ENCODE peak calls at places on chromosomes 3 and 15, in nine cellular contexts. R is NCI-H1694, Y is IMR-90, F is amniotic stem cell, S is hepatocyte, N is keratinocyte, I is GM12892, B is NCI-H1105, X is EH. D is an unnamed sample.
A peak's percentile ranks its signal among the peaks of the same experiment; 100 is the strongest.

GRCh38 chr3:58323795-58324674 is 8.7 kb upstream of the PXK start:
- DNase-seq in I (no peak), N (no peak), Y (peak; percentile 10), X (no peak), B (no peak), R (no peak), S (no peak), F (no peak), D (no peak)

GRCh38 chr3:136291302-136291701 is 41.2 kb downstream of the PCCB start:
- DNase-seq in N (no peak), B (no peak), Y (no peak), X (no peak), F (no peak), I (no peak), S (no peak), R (no peak), D (no peak)

GRCh38 chr3:136018876-136019275 is 53.3 kb downstream of the PPP2R3A start:
- DNase-seq in X (peak; percentile 69), R (no peak), I (no peak), F (no peak), S (no peak), N (no peak), B (no peak), Y (peak; percentile 54), D (no peak)

GRCh38 chr15:81288616-81289015 is 35.3 kb downstream of the STARD5 start:
- DNase-seq in S (no peak), I (no peak), N (no peak), X (no peak), B (no peak), Y (no peak), R (no peak), F (no peak), D (no peak)

GRCh38 chr3:105876745-105877624 is 8.2 kb upstream of the CBLB start:
- DNase-seq in N (no peak), R (no peak), S (no peak), Y (no peak), X (no peak), I (no peak), F (no peak), B (no peak), D (no peak)

GRCh38 chr3:27888562-27888961 is 166.4 kb upstream of the EOMES start:
- DNase-seq in Y (peak; percentile 0), F (no peak), N (no peak), X (peak; percentile 6), I (no peak), S (no peak), R (no peak), B (no peak), D (no peak)

GRCh38 chr3:57086201-57086600 is 25.7 kb downstream of the SPATA12 start:
- DNase-seq in X (no peak), F (no peak), N (no peak), R (no peak), I (no peak), B (no peak), S (no peak), Y (no peak), D (no peak)

GRCh38 chr15:101267320-101268104 is 9.8 kb downstream of the SELENOS start:
- DNase-seq in R (no peak), B (no peak), N (no peak), Y (peak; percentile 91), S (no peak), F (no peak), I (no peak), X (peak; percentile 92), D (no peak)

GRCh38 chr3:155651489-155652223 is 93.2 kb downstream of the PLCH1 start:
- DNase-seq in B (no peak), S (no peak), N (no peak), I (no peak), Y (no peak), F (no peak), X (no peak), R (no peak), D (no peak)

GRCh38 chr3:176574736-176575135 is 622.5 kb downstream of the TBL1XR1 start:
- DNase-seq in F (no peak), R (no peak), I (no peak), Y (no peak), X (peak; percentile 39), N (no peak), S (no peak), B (no peak), D (no peak)

GRCh38 chr3:150352931-150353330 is 55.2 kb upstream of the TSC22D2 start:
- DNase-seq in S (no peak), X (no peak), B (no peak), I (no peak), R (no peak), N (no peak), F (no peak), Y (no peak), D (no peak)

GRCh38 chr3:155185623-155186022 is 105.5 kb downstream of the MME start:
- DNase-seq in S (no peak), X (peak; percentile 75), Y (peak; percentile 75), I (no peak), R (no peak), N (no peak), B (no peak), F (peak; percentile 6), D (no peak)

GRCh38 chr3:15206662-15207576 is 873 bp downstream of the CAPN7 start:
- DNase-seq in N (no peak), R (no peak), F (no peak), S (peak; percentile 59), Y (peak; percentile 43), B (no peak), I (peak; percentile 26), X (peak; percentile 56), D (peak; percentile 3)

GRCh38 chr3:18891641-18892040 is 256.7 kb upstream of the KCNH8 start:
- DNase-seq in X (no peak), I (no peak), Y (no peak), B (no peak), F (no peak), N (no peak), S (no peak), R (no peak), D (no peak)

GRCh38 chr3:4780545-4780957 is 198.7 kb upstream of the BHLHE40 start:
- DNase-seq in I (no peak), Y (no peak), S (no peak), R (no peak), N (no peak), X (no peak), F (no peak), B (no peak), D (no peak)

GRCh38 chr3:4930501-4930900 is 48.7 kb upstream of the BHLHE40 start:
- DNase-seq in R (no peak), N (no peak), F (no peak), Y (no peak), B (no peak), X (no peak), S (no peak), I (no peak), D (no peak)

GRCh38 chr15:66476535-66476934 is 21.0 kb downstream of the SNAPC5 start:
- DNase-seq in B (no peak), F (no peak), N (no peak), I (no peak), X (no peak), Y (no peak), R (no peak), S (no peak), D (no peak)

GRCh38 chr15:70956596-70956995 is 64.0 kb downstream of the LRRC49 start:
- DNase-seq in X (peak; percentile 60), Y (no peak), S (no peak), R (no peak), B (no peak), I (no peak), N (no peak), F (no peak), D (no peak)

GRCh38 chr3:37765591-37766219 is 96.0 kb upstream of the CTDSPL start:
- DNase-seq in R (no peak), N (no peak), S (peak; percentile 38), F (no peak), X (peak; percentile 16), Y (no peak), I (no peak), B (no peak), D (no peak)

GRCh38 chr3:190013943-190014924 is 106.5 kb downstream of the P3H2 start:
- DNase-seq in Y (no peak), I (no peak), N (no peak), S (no peak), F (no peak), B (no peak), X (peak; percentile 32), R (no peak), D (no peak)

GRCh38 chr3:196159952-196160804 is 51.0 kb downstream of the ZDHHC19 start:
- DNase-seq in S (peak; percentile 48), R (no peak), F (peak; percentile 25), Y (peak; percentile 93), I (peak; percentile 69), N (no peak), X (peak; percentile 72), B (no peak), D (no peak)

GRCh38 chr15:80636675-80637074 is 58.4 kb upstream of the ABHD17C start:
- DNase-seq in X (no peak), F (no peak), S (no peak), I (no peak), B (no peak), R (peak; percentile 6), N (no peak), Y (no peak), D (no peak)

GRCh38 chr15:65303687-65304392 is 637 bp upstream of the RNU5B-1 start:
- DNase-seq in N (no peak), R (peak; percentile 21), F (no peak), I (no peak), S (peak; percentile 71), Y (peak; percentile 43), B (peak; percentile 51), X (peak; percentile 64), D (peak; percentile 75)

GRCh38 chr3:141796436-141797166 is 33.4 kb downstream of the GRK7 start:
- DNase-seq in S (no peak), F (no peak), X (peak; percentile 20), I (peak; percentile 51), B (no peak), Y (no peak), R (no peak), N (no peak), D (no peak)

GRCh38 chr3:49389297-49389696 is 22.5 kb downstream of the RHOA start:
- DNase-seq in B (no peak), N (no peak), I (no peak), X (no peak), S (no peak), R (no peak), Y (no peak), F (no peak), D (no peak)

GRCh38 chr15:85753791-85754452 is 40.8 kb downstream of the KLHL25 start:
- DNase-seq in F (no peak), B (no peak), R (no peak), I (no peak), N (no peak), S (no peak), Y (no peak), X (no peak), D (no peak)